ENCODE peak calls at places on chromosomes 12 and 14, in four cellular contexts. One of them, this sample, is unnamed.

GRCh38 chr12:103652808-103653207 is 65.7 kb downstream of the STAB2 start:
- DNase-seq in HCT116: no peak
- DNase-seq in K562: no peak
- DNase-seq in GM12878: no peak
- DNase-seq in this sample: no peak

GRCh38 chr12:66398931-66399625 is 96.8 kb downstream of the HELB start:
- DNase-seq in HCT116: no peak
- DNase-seq in K562: no peak
- DNase-seq in GM12878: no peak
- DNase-seq in this sample: no peak

GRCh38 chr12:45566257-45566656 is 163.2 kb upstream of the ARID2 start:
- DNase-seq in HCT116: no peak
- DNase-seq in K562: no peak
- DNase-seq in GM12878: no peak
- DNase-seq in this sample: no peak

GRCh38 chr14:68879321-68879781 is 86.5 kb upstream of the ZFP36L1 start:
- DNase-seq in HCT116: no peak
- DNase-seq in K562: no peak
- DNase-seq in GM12878: no peak
- DNase-seq in this sample: no peak

GRCh38 chr12:94304012-94304411 is 155.6 kb downstream of the PLXNC1 start:
- DNase-seq in HCT116: no peak
- DNase-seq in K562: no peak
- DNase-seq in GM12878: no peak
- DNase-seq in this sample: no peak

GRCh38 chr12:110998971-110999370 is 78.6 kb upstream of the MYL2 start:
- DNase-seq in HCT116: no peak
- DNase-seq in K562: no peak
- DNase-seq in GM12878: no peak
- DNase-seq in this sample: no peak

GRCh38 chr14:95072310-95072709 is 85.0 kb downstream of the DICER1 start:
- DNase-seq in HCT116: no peak
- DNase-seq in K562: no peak
- DNase-seq in GM12878: no peak
- DNase-seq in this sample: no peak

GRCh38 chr12:79883216-79883615 is 51.7 kb downstream of the PPP1R12A start:
- DNase-seq in HCT116: no peak
- DNase-seq in K562: no peak
- DNase-seq in GM12878: no peak
- DNase-seq in this sample: no peak

GRCh38 chr12:15558915-15559528 is 230.2 kb downstream of the EPS8 start:
- DNase-seq in HCT116: no peak
- DNase-seq in K562: no peak
- DNase-seq in GM12878: no peak
- DNase-seq in this sample: no peak

GRCh38 chr12:109726511-109727038 is 12.9 kb downstream of the FAM222A start:
- DNase-seq in HCT116: no peak
- DNase-seq in K562: no peak
- DNase-seq in GM12878: no peak
- DNase-seq in this sample: no peak

GRCh38 chr12:3523058-3523457 is 32.1 kb downstream of the PRMT8 start:
- DNase-seq in HCT116: no peak
- DNase-seq in K562: no peak
- DNase-seq in GM12878: no peak
- DNase-seq in this sample: no peak

GRCh38 chr12:106032141-106032925 is 106.4 kb downstream of the NUAK1 start:
- DNase-seq in HCT116: no peak
- DNase-seq in K562: no peak
- DNase-seq in GM12878: no peak
- DNase-seq in this sample: no peak

GRCh38 chr14:97458302-97459137 is 661.3 kb downstream of the VRK1 start:
- DNase-seq in HCT116: no peak
- DNase-seq in K562: no peak
- DNase-seq in GM12878: no peak
- DNase-seq in this sample: no peak

GRCh38 chr12:68745904-68746571 is at the start of gene SLC35E3:
- DNase-seq in HCT116: peak
- DNase-seq in K562: peak
- DNase-seq in GM12878: peak
- DNase-seq in this sample: peak

GRCh38 chr12:82554529-82554928 is 132.2 kb upstream of the TMTC2 start:
- DNase-seq in HCT116: no peak
- DNase-seq in K562: no peak
- DNase-seq in GM12878: peak
- DNase-seq in this sample: no peak

DNA sequence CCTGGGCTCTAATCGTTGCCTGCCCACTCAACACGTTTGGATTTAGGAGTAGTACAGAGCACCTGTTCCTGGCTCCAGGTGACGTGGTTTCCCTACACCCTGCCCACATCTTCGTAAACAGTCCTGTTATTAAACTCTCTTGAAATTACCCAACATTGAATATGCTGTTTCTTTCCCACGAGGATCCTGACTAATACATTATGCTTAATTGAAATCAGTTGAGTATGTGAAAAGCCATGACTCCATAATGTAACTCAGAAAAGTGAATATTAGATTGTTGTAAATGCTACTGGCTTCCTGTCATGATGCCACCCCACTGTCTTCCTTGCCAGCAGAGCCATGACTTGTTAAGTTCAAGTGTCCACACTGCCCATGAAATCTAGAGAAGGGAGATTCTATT is 21.6 kb downstream of the AK7 start:
- DNase-seq in HCT116: no peak
- DNase-seq in K562: no peak
- DNase-seq in GM12878: no peak
- DNase-seq in this sample: no peak
- TF ChIP-seq CEBPB in HCT116: no peak
- TF ChIP-seq CEBPB in K562: no peak
- TF ChIP-seq CEBPB in GM12878: no peak
- TF ChIP-seq CEBPB in this sample: no peak

GRCh38 chr12:127247937-127248336 is 1019.0 kb upstream of the TMEM132C start:
- DNase-seq in HCT116: no peak
- DNase-seq in K562: no peak
- DNase-seq in GM12878: no peak
- DNase-seq in this sample: no peak

GRCh38 chr12:127245437-127245836 is 1021.5 kb upstream of the TMEM132C start:
- DNase-seq in HCT116: no peak
- DNase-seq in K562: no peak
- DNase-seq in GM12878: no peak
- DNase-seq in this sample: no peak

GRCh38 chr12:127241056-127241830 is 1025.7 kb upstream of the TMEM132C start:
- DNase-seq in HCT116: no peak
- DNase-seq in K562: no peak
- DNase-seq in GM12878: no peak
- DNase-seq in this sample: no peak

GRCh38 chr12:127240249-127240929 is 1026.6 kb upstream of the TMEM132C start:
- DNase-seq in HCT116: no peak
- DNase-seq in K562: no peak
- DNase-seq in GM12878: no peak
- DNase-seq in this sample: no peak

GRCh38 chr12:127245009-127245408 is 1022.0 kb upstream of the TMEM132C start:
- DNase-seq in HCT116: no peak
- DNase-seq in K562: no peak
- DNase-seq in GM12878: no peak
- DNase-seq in this sample: no peak
- TF ChIP-seq ZBTB33 in HCT116: no peak
- TF ChIP-seq ZBTB33 in K562: no peak
- TF ChIP-seq ZBTB33 in GM12878: no peak
- TF ChIP-seq ZBTB33 in this sample: no peak

GRCh38 chr12:121036810-121037326 is 2.2 kb downstream of the OASL start:
- DNase-seq in HCT116: no peak
- DNase-seq in K562: no peak
- DNase-seq in GM12878: no peak
- DNase-seq in this sample: no peak

GRCh38 chr12:121034906-121035305 is 4.1 kb downstream of the OASL start:
- DNase-seq in HCT116: no peak
- DNase-seq in K562: no peak
- DNase-seq in GM12878: no peak
- DNase-seq in this sample: no peak

GRCh38 chr12:121030576-121031212 is 8.4 kb downstream of the OASL start:
- DNase-seq in HCT116: no peak
- DNase-seq in K562: no peak
- DNase-seq in GM12878: no peak
- DNase-seq in this sample: no peak

GRCh38 chr12:121038861-121039654 is at the start of gene OASL:
- DNase-seq in HCT116: no peak
- DNase-seq in K562: no peak
- DNase-seq in GM12878: peak
- DNase-seq in this sample: no peak

GRCh38 chr12:121033625-121034349 is 5.3 kb downstream of the OASL start:
- DNase-seq in HCT116: peak
- DNase-seq in K562: no peak
- DNase-seq in GM12878: peak
- DNase-seq in this sample: no peak
- TF ChIP-seq CEBPB in HCT116: no peak
- TF ChIP-seq CEBPB in K562: no peak
- TF ChIP-seq CEBPB in GM12878: no peak
- TF ChIP-seq CEBPB in this sample: no peak

DNA sequence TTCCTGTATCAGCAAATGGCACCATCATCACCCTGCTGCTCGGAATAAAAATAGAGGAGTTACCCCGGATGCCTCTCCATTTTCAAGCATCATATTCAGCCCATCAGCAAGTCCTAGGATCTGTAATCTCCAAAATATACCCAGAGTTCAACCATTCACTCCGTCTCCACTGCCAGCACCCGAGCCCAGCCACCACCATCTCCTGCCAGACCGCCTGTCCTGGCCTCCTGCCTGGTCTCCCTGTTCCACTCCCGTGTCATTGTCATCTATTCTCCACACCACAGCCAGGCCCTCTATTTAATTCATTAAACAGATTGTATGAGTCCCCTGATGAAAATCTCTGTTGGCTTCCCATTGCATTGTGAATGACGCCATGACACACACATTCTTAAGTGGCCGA is 473.6 kb downstream of the AACS start:
- DNase-seq in HCT116: no peak
- DNase-seq in K562: no peak
- DNase-seq in GM12878: no peak
- DNase-seq in this sample: no peak
- TF ChIP-seq ZBTB33 in HCT116: no peak
- TF ChIP-seq ZBTB33 in K562: no peak
- TF ChIP-seq ZBTB33 in GM12878: no peak
- TF ChIP-seq ZBTB33 in this sample: no peak

GRCh38 chr12:107058190-107058589 is 35.2 kb downstream of the CRY1 start:
- DNase-seq in HCT116: no peak
- DNase-seq in K562: no peak
- DNase-seq in GM12878: no peak
- DNase-seq in this sample: no peak

GRCh38 chr12:107053709-107054108 is 39.6 kb downstream of the CRY1 start:
- DNase-seq in HCT116: no peak
- DNase-seq in K562: no peak
- DNase-seq in GM12878: no peak
- DNase-seq in this sample: no peak

GRCh38 chr12:107057071-107057834 is 36.1 kb downstream of the CRY1 start:
- DNase-seq in HCT116: no peak
- DNase-seq in K562: no peak
- DNase-seq in GM12878: no peak
- DNase-seq in this sample: no peak
- TF ChIP-seq CEBPB in HCT116: no peak
- TF ChIP-seq CEBPB in K562: no peak
- TF ChIP-seq CEBPB in GM12878: no peak
- TF ChIP-seq CEBPB in this sample: no peak